ENCODE peak calls at places on chromosomes 11 and 22, in eight cellular contexts. Z is central memory CD4-positive, alpha-beta T cell; I is RWPE1; J is Jurkat, Clone E6-1; Y is T-cell; X is effector memory CD8-positive, alpha-beta T cell; G is NCI-H1092; L is nucleus accumbens. A is an unnamed sample.

GRCh38 chr11:59000007-59000406 is 60.7 kb downstream of the GLYATL1 start:
- DNase-seq in Z (no peak), I (no peak), J (no peak), Y (no peak), X (no peak), G (no peak), L (no peak), A (no peak)

GRCh38 chr11:122917311-122917710 is 34.8 kb downstream of the JHY start:
- DNase-seq in Z (no peak), I (peak), J (no peak), Y (no peak), X (no peak), G (no peak), L (no peak), A (no peak)

GRCh38 chr22:38313384-38313955 is 3.8 kb downstream of the CSNK1E start:
- DNase-seq in Z (peak), I (peak), J (no peak), Y (peak), X (no peak), G (no peak), L (peak), A (peak)

GRCh38 chr22:25402501-25403283 is 161.8 kb upstream of the GRK3 start:
- DNase-seq in Z (no peak), I (peak), J (no peak), Y (no peak), X (no peak), G (no peak), L (no peak), A (no peak)

GRCh38 chr11:75174781-75175370 is 24.0 kb downstream of the SLCO2B1 start:
- DNase-seq in Z (no peak), I (no peak), J (peak), Y (no peak), X (no peak), G (no peak), L (no peak), A (no peak)

GRCh38 chr11:45651841-45652745 is 13.3 kb downstream of the CHST1 start:
- DNase-seq in Z (no peak), I (no peak), J (no peak), Y (no peak), X (no peak), G (no peak), L (no peak), A (no peak)

GRCh38 chr11:128226106-128226716 is 361.1 kb downstream of the ETS1 start:
- DNase-seq in Z (no peak), I (no peak), J (no peak), Y (no peak), X (no peak), G (no peak), L (no peak), A (no peak)

GRCh38 chr11:117631336-117632090 is 165.5 kb downstream of the DSCAML1 start:
- DNase-seq in Z (no peak), I (no peak), J (no peak), Y (no peak), X (no peak), G (no peak), L (no peak), A (no peak)

GRCh38 chr11:65912840-65913239 is 6.0 kb downstream of the C11orf68 start:
- DNase-seq in Z (no peak), I (peak), J (no peak), Y (no peak), X (no peak), G (no peak), L (no peak), A (no peak)

GRCh38 chr11:69972351-69972802 is 105.7 kb upstream of the ANO1 start:
- DNase-seq in Z (peak), I (no peak), J (peak), Y (peak), X (no peak), G (no peak), L (no peak), A (no peak)

GRCh38 chr11:86067230-86068137 is 1.4 kb downstream of the PICALM start:
- DNase-seq in Z (peak), I (no peak), J (no peak), Y (no peak), X (no peak), G (no peak), L (no peak), A (peak)

GRCh38 chr11:82750643-82751139 is 17.0 kb upstream of the FAM181B start:
- DNase-seq in Z (peak), I (no peak), J (peak), Y (peak), X (no peak), G (no peak), L (no peak), A (peak)

GRCh38 chr22:24427500-24428164 is at the start of gene ADORA2A:
- DNase-seq in Z (peak), I (no peak), J (peak), Y (peak), X (peak), G (no peak), L (no peak), A (peak)

GRCh38 chr11:11449327-11449726 is 96.3 kb upstream of the CSNK2A3 start:
- DNase-seq in Z (no peak), I (no peak), J (no peak), Y (no peak), X (no peak), G (no peak), L (no peak), A (no peak)

GRCh38 chr11:68140496-68141246 is 19.5 kb upstream of the CHKA start:
- DNase-seq in Z (no peak), I (no peak), J (peak), Y (no peak), X (no peak), G (peak), L (peak), A (no peak)

GRCh38 chr11:3635641-3636375 is 6.0 kb downstream of the ART5 start:
- DNase-seq in Z (no peak), I (no peak), J (no peak), Y (no peak), X (no peak), G (no peak), L (no peak), A (no peak)

GRCh38 chr11:16296243-16296642 is 60.1 kb downstream of the SOX6 start:
- DNase-seq in Z (no peak), I (no peak), J (no peak), Y (no peak), X (no peak), G (no peak), L (no peak), A (no peak)

GRCh38 chr11:85752890-85753581 is 57.9 kb downstream of the SYTL2 start:
- DNase-seq in Z (peak), I (no peak), J (peak), Y (peak), X (peak), G (no peak), L (no peak), A (peak)

GRCh38 chr11:10454902-10455631 is at the start of gene AMPD3:
- DNase-seq in Z (no peak), I (peak), J (no peak), Y (no peak), X (no peak), G (peak), L (peak), A (no peak)

GRCh38 chr11:70747889-70748288 is 349.6 kb downstream of the CTTN start:
- DNase-seq in Z (no peak), I (no peak), J (no peak), Y (no peak), X (no peak), G (no peak), L (no peak), A (no peak)

GRCh38 chr22:49026476-49027121 is 801.1 kb downstream of the BRD1 start:
- DNase-seq in Z (no peak), I (no peak), J (no peak), Y (no peak), X (no peak), G (no peak), L (peak), A (no peak)

GRCh38 chr11:114259124-114259526 is 37.1 kb upstream of the NNMT start:
- DNase-seq in Z (no peak), I (no peak), J (no peak), Y (no peak), X (no peak), G (no peak), L (no peak), A (no peak)

GRCh38 chr22:23557036-23557435 is 23.1 kb downstream of the IGLL1 start:
- DNase-seq in Z (no peak), I (no peak), J (no peak), Y (no peak), X (no peak), G (no peak), L (no peak), A (no peak)

GRCh38 chr11:355581-356458 is 13.5 kb upstream of the B4GALNT4 start:
- DNase-seq in Z (peak), I (peak), J (peak), Y (peak), X (peak), G (no peak), L (peak), A (peak)

GRCh38 chr11:134976540-134976939 is 564.5 kb upstream of the B3GAT1 start:
- DNase-seq in Z (no peak), I (no peak), J (no peak), Y (no peak), X (no peak), G (no peak), L (no peak), A (no peak)

GRCh38 chr11:2791521-2792375 is 92.0 kb upstream of the KCNQ1OT1 start:
- DNase-seq in Z (no peak), I (no peak), J (no peak), Y (peak), X (no peak), G (peak), L (no peak), A (no peak)

GRCh38 chr22:38317237-38317994 is at the start of gene CSNK1E:
- DNase-seq in Z (peak), I (peak), J (no peak), Y (peak), X (peak), G (peak), L (peak), A (peak)

GRCh38 chr11:130145975-130146776 is 13.4 kb upstream of the ST14 start:
- DNase-seq in Z (no peak), I (peak), J (no peak), Y (no peak), X (peak), G (no peak), L (peak), A (no peak)

GRCh38 chr11:129333873-129334272 is 41.8 kb upstream of the BARX2 start:
- DNase-seq in Z (no peak), I (no peak), J (peak), Y (no peak), X (no peak), G (no peak), L (no peak), A (no peak)

GRCh38 chr11:63710476-63711217 is 29.3 kb downstream of the RTN3 start:
- DNase-seq in Z (no peak), I (no peak), J (no peak), Y (no peak), X (no peak), G (no peak), L (no peak), A (no peak)

GRCh38 chr11:125401746-125402145 is 94.3 kb downstream of the FEZ1 start:
- DNase-seq in Z (no peak), I (no peak), J (no peak), Y (no peak), X (no peak), G (no peak), L (no peak), A (no peak)

GRCh38 chr11:75873417-75874148 is 58.6 kb downstream of the UVRAG start:
- DNase-seq in Z (no peak), I (no peak), J (no peak), Y (no peak), X (no peak), G (no peak), L (peak), A (no peak)

A was measured in CD4-positive, alpha-beta memory T cell.